ENCODE peak calls at places on chromosome 14, in four cellular contexts. N is HEK293T, V is WTC11, C is K562. Z is an unnamed sample.
A peak's percentile ranks its signal among the peaks of the same experiment; 100 is the strongest.

GRCh38 chr14:27366596-27366995 is 768.8 kb upstream of the NOVA1 start:
- DNase-seq in N (no peak), V (no peak), C (no peak), Z (no peak)

GRCh38 chr14:83491091-83491490 is 1957.4 kb upstream of the SEL1L start:
- DNase-seq in N (no peak), V (no peak), C (no peak), Z (no peak)

GRCh38 chr14:60092516-60092915 is 793 bp downstream of the PCNX4 start:
- DNase-seq in N (peak; percentile 19), V (no peak), C (peak; percentile 8), Z (peak; percentile 39)

GRCh38 chr14:63452796-63453195 is 90.4 kb downstream of the PPP2R5E start:
- DNase-seq in N (no peak), V (no peak), C (no peak), Z (no peak)

GRCh38 chr14:27686137-27686536 is 1080.5 kb upstream of the FOXG1 start:
- DNase-seq in N (no peak), V (no peak), C (no peak), Z (no peak)

GRCh38 chr14:77311217-77311616 is 9.5 kb downstream of the POMT2 start:
- DNase-seq in N (no peak), V (no peak), C (no peak), Z (no peak)

GRCh38 chr14:38950676-38951075 is 152.4 kb downstream of the SEC23A start:
- DNase-seq in N (no peak), V (no peak), C (no peak), Z (no peak)

GRCh38 chr14:80638620-80639215 is 302.8 kb downstream of the CEP128 start:
- DNase-seq in N (no peak), V (no peak), C (no peak), Z (no peak)

GRCh38 chr14:96424104-96424989 is 32.4 kb downstream of the AK7 start:
- DNase-seq in N (peak; percentile 58), V (no peak), C (peak; percentile 33), Z (peak; percentile 71)

GRCh38 chr14:94029250-94029649 is 3.1 kb downstream of the OTUB2 start:
- DNase-seq in N (no peak), V (no peak), C (no peak), Z (no peak)

DNA sequence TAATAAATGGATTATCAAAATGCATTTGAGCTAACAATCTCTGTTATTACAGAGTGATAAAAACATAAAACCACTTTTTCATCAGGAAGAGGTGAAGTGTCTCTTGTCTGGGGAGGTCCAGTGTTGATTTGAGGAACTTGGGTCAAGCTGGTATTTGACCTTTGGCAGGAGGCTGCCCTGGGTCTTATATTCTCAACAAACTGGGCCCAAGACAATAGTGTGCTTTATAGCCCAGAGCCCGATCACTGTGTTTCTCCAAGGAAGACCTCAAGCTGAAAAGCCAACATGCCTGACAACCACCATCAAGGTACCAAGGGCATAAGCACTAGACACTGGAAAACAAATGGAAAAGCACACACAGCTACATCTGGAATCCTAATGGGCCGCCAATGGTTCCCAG is 137.0 kb downstream of the SLC25A21 start:
- DNase-seq in N (no peak), V (no peak), C (no peak), Z (no peak)
- TF ChIP-seq ELF4 in N (no peak), V (no peak), C (no peak), Z (no peak)

GRCh38 chr14:34179723-34180122 is 228.8 kb upstream of the EGLN3 start:
- DNase-seq in N (no peak), V (no peak), C (no peak), Z (no peak)
- TF ChIP-seq ELF4 in N (no peak), V (no peak), C (no peak), Z (no peak)

GRCh38 chr14:67392728-67393314 is 19.1 kb downstream of the PLEK2 start:
- DNase-seq in N (no peak), V (no peak), C (no peak), Z (no peak)

GRCh38 chr14:67389261-67389660 is 22.7 kb downstream of the PLEK2 start:
- DNase-seq in N (no peak), V (no peak), C (no peak), Z (no peak)

GRCh38 chr14:67392123-67392522 is 19.8 kb downstream of the PLEK2 start:
- DNase-seq in N (no peak), V (no peak), C (no peak), Z (no peak)

GRCh38 chr14:67390135-67390534 is 21.8 kb downstream of the PLEK2 start:
- DNase-seq in N (no peak), V (no peak), C (no peak), Z (no peak)

GRCh38 chr14:67391266-67391665 is 20.7 kb downstream of the PLEK2 start:
- DNase-seq in N (no peak), V (no peak), C (peak; percentile 85), Z (no peak)
- TF ChIP-seq ELF4 in N (no peak), V (no peak), C (no peak), Z (no peak)

DNA sequence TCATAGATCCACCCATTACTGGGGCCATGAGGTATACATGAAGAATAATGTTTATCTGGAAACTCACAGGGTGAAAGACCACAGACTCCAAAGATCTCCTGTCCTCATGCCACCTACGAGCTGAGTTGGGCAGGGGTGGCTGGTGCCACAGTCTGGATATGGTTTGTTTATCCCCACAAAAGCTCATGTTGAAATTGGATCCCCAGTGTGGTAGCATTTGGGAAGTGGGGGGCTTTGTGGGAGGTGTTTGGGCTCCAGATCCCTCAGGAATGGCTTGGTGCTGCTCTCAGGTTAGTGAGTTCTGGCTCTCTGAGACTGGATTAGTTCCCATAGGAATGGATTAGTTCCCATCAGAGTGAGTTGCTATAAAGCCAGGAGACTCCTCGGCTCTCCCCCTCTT is 192.3 kb upstream of the FSCB start:
- DNase-seq in N (no peak), V (no peak), C (no peak), Z (no peak)
- TF ChIP-seq ELF4 in N (no peak), V (no peak), C (no peak), Z (no peak)

GRCh38 chr14:103021817-103022668 is 35.3 kb downstream of the CDC42BPB start:
- DNase-seq in N (no peak), V (no peak), C (no peak), Z (no peak)
- TF ChIP-seq ELF4 in N (no peak), V (no peak), C (no peak), Z (no peak)

Z was measured in HepG2.